ENCODE peak calls at places on chromosomes 7 and 10, in ten cellular contexts. One of them, this sample, is unnamed.

GRCh38 chr7:106618480-106618879 is 42.5 kb downstream of the CCDC71L start:
- DNase-seq in GM23338: no peak
- DNase-seq in IMR-90: peak
- DNase-seq in keratinocyte: no peak
- DNase-seq in neuronal stem cell: no peak
- DNase-seq in GM23248: peak
- DNase-seq in hepatocyte: no peak
- DNase-seq in MM.1S: no peak
- DNase-seq in mammary epithelial cell: no peak
- DNase-seq in fibroblast of lung: peak
- DNase-seq in this sample: no peak

GRCh38 chr10:86693721-86694369 is 25.5 kb downstream of the LDB3 start:
- DNase-seq in GM23338: peak
- DNase-seq in IMR-90: peak
- DNase-seq in keratinocyte: no peak
- DNase-seq in neuronal stem cell: no peak
- DNase-seq in GM23248: peak
- DNase-seq in hepatocyte: peak
- DNase-seq in MM.1S: peak
- DNase-seq in mammary epithelial cell: no peak
- DNase-seq in fibroblast of lung: peak
- DNase-seq in this sample: peak

GRCh38 chr7:17625038-17625437 is 315.3 kb downstream of the SNX13 start:
- DNase-seq in GM23338: no peak
- DNase-seq in IMR-90: peak
- DNase-seq in keratinocyte: peak
- DNase-seq in neuronal stem cell: no peak
- DNase-seq in GM23248: peak
- DNase-seq in hepatocyte: no peak
- DNase-seq in MM.1S: no peak
- DNase-seq in mammary epithelial cell: peak
- DNase-seq in fibroblast of lung: peak
- DNase-seq in this sample: no peak

GRCh38 chr10:29658984-29659769 is 24.4 kb upstream of the SVIL start:
- DNase-seq in GM23338: no peak
- DNase-seq in IMR-90: peak
- DNase-seq in keratinocyte: peak
- DNase-seq in neuronal stem cell: no peak
- DNase-seq in GM23248: peak
- DNase-seq in hepatocyte: peak
- DNase-seq in MM.1S: peak
- DNase-seq in mammary epithelial cell: peak
- DNase-seq in fibroblast of lung: peak
- DNase-seq in this sample: peak

GRCh38 chr7:66070222-66070621 is 5.4 kb upstream of the ASL start:
- DNase-seq in GM23338: no peak
- DNase-seq in IMR-90: no peak
- DNase-seq in keratinocyte: no peak
- DNase-seq in neuronal stem cell: no peak
- DNase-seq in GM23248: peak
- DNase-seq in hepatocyte: no peak
- DNase-seq in MM.1S: no peak
- DNase-seq in mammary epithelial cell: peak
- DNase-seq in fibroblast of lung: no peak
- DNase-seq in this sample: no peak

GRCh38 chr7:31986878-31987518 is 83.2 kb downstream of the PDE1C start:
- DNase-seq in GM23338: no peak
- DNase-seq in IMR-90: peak
- DNase-seq in keratinocyte: no peak
- DNase-seq in neuronal stem cell: no peak
- DNase-seq in GM23248: peak
- DNase-seq in hepatocyte: no peak
- DNase-seq in MM.1S: no peak
- DNase-seq in mammary epithelial cell: no peak
- DNase-seq in fibroblast of lung: peak
- DNase-seq in this sample: no peak

GRCh38 chr7:77747718-77748117 is 50.5 kb downstream of the TMEM60 start:
- DNase-seq in GM23338: no peak
- DNase-seq in IMR-90: no peak
- DNase-seq in keratinocyte: no peak
- DNase-seq in neuronal stem cell: no peak
- DNase-seq in GM23248: no peak
- DNase-seq in hepatocyte: no peak
- DNase-seq in MM.1S: no peak
- DNase-seq in mammary epithelial cell: no peak
- DNase-seq in fibroblast of lung: no peak
- DNase-seq in this sample: no peak

GRCh38 chr7:98058186-98058585 is 48.5 kb upstream of the LMTK2 start:
- DNase-seq in GM23338: no peak
- DNase-seq in IMR-90: no peak
- DNase-seq in keratinocyte: no peak
- DNase-seq in neuronal stem cell: no peak
- DNase-seq in GM23248: no peak
- DNase-seq in hepatocyte: no peak
- DNase-seq in MM.1S: no peak
- DNase-seq in mammary epithelial cell: no peak
- DNase-seq in fibroblast of lung: no peak
- DNase-seq in this sample: no peak

GRCh38 chr10:18421726-18422293 is 229.6 kb downstream of the NSUN6 start:
- DNase-seq in GM23338: no peak
- DNase-seq in IMR-90: peak
- DNase-seq in keratinocyte: no peak
- DNase-seq in neuronal stem cell: no peak
- DNase-seq in GM23248: no peak
- DNase-seq in hepatocyte: no peak
- DNase-seq in MM.1S: no peak
- DNase-seq in mammary epithelial cell: no peak
- DNase-seq in fibroblast of lung: no peak
- DNase-seq in this sample: no peak

GRCh38 chr7:28498636-28499035 is 86.3 kb downstream of the CREB5 start:
- DNase-seq in GM23338: no peak
- DNase-seq in IMR-90: no peak
- DNase-seq in keratinocyte: no peak
- DNase-seq in neuronal stem cell: no peak
- DNase-seq in GM23248: no peak
- DNase-seq in hepatocyte: no peak
- DNase-seq in MM.1S: no peak
- DNase-seq in mammary epithelial cell: no peak
- DNase-seq in fibroblast of lung: no peak
- DNase-seq in this sample: no peak

GRCh38 chr7:5636914-5637313 is 144.5 kb downstream of the RNF216 start:
- DNase-seq in GM23338: no peak
- DNase-seq in IMR-90: peak
- DNase-seq in keratinocyte: no peak
- DNase-seq in neuronal stem cell: no peak
- DNase-seq in GM23248: peak
- DNase-seq in hepatocyte: peak
- DNase-seq in MM.1S: no peak
- DNase-seq in mammary epithelial cell: peak
- DNase-seq in fibroblast of lung: peak
- DNase-seq in this sample: no peak
- H3K4me2 ChIP-seq in GM23338: peak
- H3K4me2 ChIP-seq in IMR-90: peak
- H3K4me2 ChIP-seq in keratinocyte: no peak
- H3K4me2 ChIP-seq in neuronal stem cell: no peak
- H3K4me2 ChIP-seq in GM23248: peak
- H3K4me2 ChIP-seq in hepatocyte: peak
- H3K4me2 ChIP-seq in MM.1S: no peak
- H3K4me2 ChIP-seq in mammary epithelial cell: peak
- H3K4me2 ChIP-seq in fibroblast of lung: peak
- H3K4me2 ChIP-seq in this sample: no peak

DNA sequence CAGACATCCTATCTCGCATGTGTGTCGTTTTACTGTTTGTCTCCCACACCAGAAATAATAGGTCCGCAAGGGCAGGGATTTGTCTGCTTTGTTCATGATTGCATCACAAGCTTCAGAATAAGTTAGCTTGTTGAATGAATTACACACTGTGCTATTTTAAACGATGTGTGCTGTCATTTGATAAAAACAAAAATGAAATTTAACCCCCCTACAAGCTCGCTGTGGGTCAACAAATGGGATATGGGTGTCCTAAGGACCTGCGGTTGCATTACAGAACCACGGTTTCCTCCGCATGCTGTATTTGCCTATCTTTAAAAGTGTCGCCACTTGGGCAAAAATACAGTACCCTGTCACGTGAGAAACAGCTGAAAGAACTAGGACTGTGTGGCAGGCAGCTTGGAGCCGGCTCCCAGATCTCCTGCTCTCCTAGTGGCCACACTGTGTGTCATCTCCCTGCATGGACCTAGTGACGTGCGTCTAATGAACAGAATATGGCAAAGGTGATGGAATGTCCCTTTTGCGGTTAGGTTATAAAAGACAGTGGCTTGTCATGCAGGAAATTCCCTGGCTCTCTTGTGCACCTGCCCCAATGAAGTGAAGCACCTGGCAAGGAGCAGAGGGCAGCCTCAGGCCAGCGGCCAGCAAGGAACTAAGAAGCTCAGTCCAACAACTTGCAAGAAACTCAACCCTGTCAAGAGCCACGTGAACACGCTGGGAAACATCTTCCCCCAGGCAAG is 32.9 kb upstream of the CRYGN start:
- DNase-seq in GM23338: no peak
- DNase-seq in IMR-90: no peak
- DNase-seq in keratinocyte: no peak
- DNase-seq in neuronal stem cell: no peak
- DNase-seq in GM23248: no peak
- DNase-seq in hepatocyte: no peak
- DNase-seq in MM.1S: peak
- DNase-seq in mammary epithelial cell: peak
- DNase-seq in fibroblast of lung: peak
- DNase-seq in this sample: no peak
- H3K27ac ChIP-seq in GM23338: peak
- H3K27ac ChIP-seq in IMR-90: no peak
- H3K27ac ChIP-seq in keratinocyte: no peak
- H3K27ac ChIP-seq in neuronal stem cell: no peak
- H3K27ac ChIP-seq in GM23248: no peak
- H3K27ac ChIP-seq in hepatocyte: no peak
- H3K27ac ChIP-seq in MM.1S: peak
- H3K27ac ChIP-seq in mammary epithelial cell: no peak
- H3K27ac ChIP-seq in fibroblast of lung: no peak
- H3K27ac ChIP-seq in this sample: no peak

GRCh38 chr7:47218378-47219176 is 363.3 kb downstream of the TNS3 start:
- DNase-seq in GM23338: no peak
- DNase-seq in IMR-90: no peak
- DNase-seq in keratinocyte: no peak
- DNase-seq in neuronal stem cell: no peak
- DNase-seq in GM23248: peak
- DNase-seq in hepatocyte: no peak
- DNase-seq in MM.1S: no peak
- DNase-seq in mammary epithelial cell: no peak
- DNase-seq in fibroblast of lung: no peak
- DNase-seq in this sample: peak

GRCh38 chr7:47217570-47218360 is 364.1 kb downstream of the TNS3 start:
- DNase-seq in GM23338: no peak
- DNase-seq in IMR-90: no peak
- DNase-seq in keratinocyte: no peak
- DNase-seq in neuronal stem cell: no peak
- DNase-seq in GM23248: no peak
- DNase-seq in hepatocyte: no peak
- DNase-seq in MM.1S: no peak
- DNase-seq in mammary epithelial cell: no peak
- DNase-seq in fibroblast of lung: no peak
- DNase-seq in this sample: no peak

GRCh38 chr7:47216439-47216838 is 365.5 kb downstream of the TNS3 start:
- DNase-seq in GM23338: no peak
- DNase-seq in IMR-90: no peak
- DNase-seq in keratinocyte: no peak
- DNase-seq in neuronal stem cell: no peak
- DNase-seq in GM23248: no peak
- DNase-seq in hepatocyte: no peak
- DNase-seq in MM.1S: no peak
- DNase-seq in mammary epithelial cell: no peak
- DNase-seq in fibroblast of lung: no peak
- DNase-seq in this sample: no peak

GRCh38 chr7:47215640-47216039 is 366.3 kb downstream of the TNS3 start:
- DNase-seq in GM23338: no peak
- DNase-seq in IMR-90: no peak
- DNase-seq in keratinocyte: no peak
- DNase-seq in neuronal stem cell: no peak
- DNase-seq in GM23248: no peak
- DNase-seq in hepatocyte: no peak
- DNase-seq in MM.1S: no peak
- DNase-seq in mammary epithelial cell: no peak
- DNase-seq in fibroblast of lung: no peak
- DNase-seq in this sample: no peak

DNA sequence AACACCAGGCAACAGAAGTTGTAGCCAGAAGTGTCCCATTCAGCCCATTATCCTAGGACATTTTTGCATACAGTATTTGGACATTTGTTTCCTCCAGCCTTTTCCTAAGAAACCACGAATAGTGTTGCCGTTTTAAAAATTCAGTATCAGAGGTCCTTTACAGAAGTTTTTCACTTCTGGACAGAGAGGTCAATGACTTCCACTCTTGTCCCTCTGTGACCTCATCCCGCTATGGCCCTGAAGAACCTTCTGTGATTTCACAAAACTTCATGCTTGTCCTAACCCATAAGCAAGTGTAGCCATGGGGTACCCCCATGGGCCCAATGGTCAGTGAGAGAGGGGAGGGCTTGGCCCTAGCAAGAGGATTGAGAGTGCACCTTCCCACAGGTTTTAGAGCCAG is 364.8 kb downstream of the TNS3 start:
- DNase-seq in GM23338: no peak
- DNase-seq in IMR-90: no peak
- DNase-seq in keratinocyte: no peak
- DNase-seq in neuronal stem cell: no peak
- DNase-seq in GM23248: no peak
- DNase-seq in hepatocyte: no peak
- DNase-seq in MM.1S: no peak
- DNase-seq in mammary epithelial cell: no peak
- DNase-seq in fibroblast of lung: no peak
- DNase-seq in this sample: no peak
- H3K4me2 ChIP-seq in GM23338: no peak
- H3K4me2 ChIP-seq in IMR-90: no peak
- H3K4me2 ChIP-seq in keratinocyte: no peak
- H3K4me2 ChIP-seq in neuronal stem cell: no peak
- H3K4me2 ChIP-seq in GM23248: no peak
- H3K4me2 ChIP-seq in hepatocyte: no peak
- H3K4me2 ChIP-seq in MM.1S: no peak
- H3K4me2 ChIP-seq in mammary epithelial cell: no peak
- H3K4me2 ChIP-seq in fibroblast of lung: no peak
- H3K4me2 ChIP-seq in this sample: no peak

DNA sequence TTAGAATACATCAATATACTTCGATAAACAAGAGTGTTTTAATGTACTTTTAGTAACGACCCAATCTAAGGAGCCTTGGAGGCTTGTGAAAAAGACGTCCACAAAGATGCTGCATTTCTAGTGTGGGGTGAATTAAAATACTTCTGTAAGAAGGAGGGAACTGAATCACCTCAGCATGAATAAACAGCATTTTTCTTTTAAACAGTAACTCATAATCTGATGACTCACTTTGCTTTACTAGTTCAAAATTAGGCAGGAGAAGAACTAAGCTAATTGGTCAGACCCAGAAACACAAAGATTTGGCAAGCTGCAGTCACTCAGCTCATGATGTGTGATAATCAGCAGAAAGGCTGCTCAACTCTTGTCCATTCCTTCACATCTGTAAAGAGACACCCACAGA is 24.2 kb downstream of the NCOA4 start:
- DNase-seq in GM23338: no peak
- DNase-seq in IMR-90: peak
- DNase-seq in keratinocyte: no peak
- DNase-seq in neuronal stem cell: no peak
- DNase-seq in GM23248: peak
- DNase-seq in hepatocyte: no peak
- DNase-seq in MM.1S: no peak
- DNase-seq in mammary epithelial cell: peak
- DNase-seq in fibroblast of lung: peak
- DNase-seq in this sample: no peak
- H3K27ac ChIP-seq in GM23338: no peak
- H3K27ac ChIP-seq in IMR-90: no peak
- H3K27ac ChIP-seq in keratinocyte: no peak
- H3K27ac ChIP-seq in neuronal stem cell: no peak
- H3K27ac ChIP-seq in GM23248: peak
- H3K27ac ChIP-seq in hepatocyte: no peak
- H3K27ac ChIP-seq in MM.1S: no peak
- H3K27ac ChIP-seq in mammary epithelial cell: no peak
- H3K27ac ChIP-seq in fibroblast of lung: peak
- H3K27ac ChIP-seq in this sample: no peak

This sample was measured in DND-41.